ENCODE peak calls at places on chromosomes 6 and 20, in nine cellular contexts. One of them, this sample, is unnamed.

GRCh38 chr6:129593233-129593564 is 116.8 kb downstream of the ARHGAP18 start:
- DNase-seq in ovary: no peak
- DNase-seq in NT2/D1: no peak
- DNase-seq in EL: peak
- DNase-seq in stimulated activated CD8-positive, alpha-beta memory T cell treated with anti-CD3 and anti-CD28 coated beads, Interleukin-2, amount 100 ng/mL, for 1 hour: no peak
- DNase-seq in progenitor cell of endocrine pancreas: no peak
- DNase-seq in activated effector memory CD4-positive, alpha-beta T cell treated with anti-CD3 and anti-CD28 coated beads, Interleukin-2, amount 50 U/mL, for 16 hours: no peak
- DNase-seq in heart right ventricle: no peak
- DNase-seq in transverse colon: no peak
- DNase-seq in this sample: no peak

GRCh38 chr20:51335329-51335841 is 207.1 kb downstream of the NFATC2 start:
- DNase-seq in NT2/D1: no peak
- DNase-seq in heart right ventricle: no peak
- DNase-seq in stimulated activated CD8-positive, alpha-beta memory T cell treated with anti-CD3 and anti-CD28 coated beads, Interleukin-2, amount 100 ng/mL, for 1 hour: no peak
- DNase-seq in activated effector memory CD4-positive, alpha-beta T cell treated with anti-CD3 and anti-CD28 coated beads, Interleukin-2, amount 50 U/mL, for 16 hours: no peak
- DNase-seq in ovary: no peak
- DNase-seq in progenitor cell of endocrine pancreas: no peak
- DNase-seq in EL: peak
- DNase-seq in transverse colon: no peak
- DNase-seq in this sample: no peak

GRCh38 chr6:100103194-100103593 is 109.2 kb upstream of the MCHR2 start:
- DNase-seq in stimulated activated CD8-positive, alpha-beta memory T cell treated with anti-CD3 and anti-CD28 coated beads, Interleukin-2, amount 100 ng/mL, for 1 hour: no peak
- DNase-seq in transverse colon: no peak
- DNase-seq in NT2/D1: no peak
- DNase-seq in activated effector memory CD4-positive, alpha-beta T cell treated with anti-CD3 and anti-CD28 coated beads, Interleukin-2, amount 50 U/mL, for 16 hours: no peak
- DNase-seq in EL: peak
- DNase-seq in progenitor cell of endocrine pancreas: no peak
- DNase-seq in heart right ventricle: no peak
- DNase-seq in ovary: no peak
- DNase-seq in this sample: no peak

GRCh38 chr6:10759312-10759839 is 11.8 kb downstream of the TMEM14B start:
- DNase-seq in progenitor cell of endocrine pancreas: no peak
- DNase-seq in stimulated activated CD8-positive, alpha-beta memory T cell treated with anti-CD3 and anti-CD28 coated beads, Interleukin-2, amount 100 ng/mL, for 1 hour: no peak
- DNase-seq in heart right ventricle: no peak
- DNase-seq in NT2/D1: peak
- DNase-seq in EL: peak
- DNase-seq in activated effector memory CD4-positive, alpha-beta T cell treated with anti-CD3 and anti-CD28 coated beads, Interleukin-2, amount 50 U/mL, for 16 hours: no peak
- DNase-seq in ovary: no peak
- DNase-seq in transverse colon: no peak
- DNase-seq in this sample: peak

GRCh38 chr6:6712258-6712978 is 123.9 kb downstream of the LY86 start:
- DNase-seq in NT2/D1: no peak
- DNase-seq in transverse colon: peak
- DNase-seq in stimulated activated CD8-positive, alpha-beta memory T cell treated with anti-CD3 and anti-CD28 coated beads, Interleukin-2, amount 100 ng/mL, for 1 hour: no peak
- DNase-seq in heart right ventricle: no peak
- DNase-seq in EL: peak
- DNase-seq in progenitor cell of endocrine pancreas: no peak
- DNase-seq in ovary: no peak
- DNase-seq in activated effector memory CD4-positive, alpha-beta T cell treated with anti-CD3 and anti-CD28 coated beads, Interleukin-2, amount 50 U/mL, for 16 hours: no peak
- DNase-seq in this sample: peak

GRCh38 chr6:2790588-2790987 is 25.4 kb downstream of the WRNIP1 start:
- DNase-seq in ovary: no peak
- DNase-seq in heart right ventricle: no peak
- DNase-seq in EL: peak
- DNase-seq in NT2/D1: no peak
- DNase-seq in progenitor cell of endocrine pancreas: no peak
- DNase-seq in transverse colon: no peak
- DNase-seq in stimulated activated CD8-positive, alpha-beta memory T cell treated with anti-CD3 and anti-CD28 coated beads, Interleukin-2, amount 100 ng/mL, for 1 hour: no peak
- DNase-seq in activated effector memory CD4-positive, alpha-beta T cell treated with anti-CD3 and anti-CD28 coated beads, Interleukin-2, amount 50 U/mL, for 16 hours: no peak
- DNase-seq in this sample: no peak

GRCh38 chr6:121443953-121444590 is 8.6 kb downstream of the GJA1 start:
- DNase-seq in heart right ventricle: peak
- DNase-seq in transverse colon: no peak
- DNase-seq in NT2/D1: no peak
- DNase-seq in EL: peak
- DNase-seq in activated effector memory CD4-positive, alpha-beta T cell treated with anti-CD3 and anti-CD28 coated beads, Interleukin-2, amount 50 U/mL, for 16 hours: no peak
- DNase-seq in stimulated activated CD8-positive, alpha-beta memory T cell treated with anti-CD3 and anti-CD28 coated beads, Interleukin-2, amount 100 ng/mL, for 1 hour: no peak
- DNase-seq in ovary: peak
- DNase-seq in progenitor cell of endocrine pancreas: no peak
- DNase-seq in this sample: peak

GRCh38 chr6:160348209-160348551 is at the start of gene SLC22A3:
- DNase-seq in EL: no peak
- DNase-seq in transverse colon: peak
- DNase-seq in ovary: peak
- DNase-seq in NT2/D1: no peak
- DNase-seq in heart right ventricle: no peak
- DNase-seq in progenitor cell of endocrine pancreas: peak
- DNase-seq in activated effector memory CD4-positive, alpha-beta T cell treated with anti-CD3 and anti-CD28 coated beads, Interleukin-2, amount 50 U/mL, for 16 hours: no peak
- DNase-seq in stimulated activated CD8-positive, alpha-beta memory T cell treated with anti-CD3 and anti-CD28 coated beads, Interleukin-2, amount 100 ng/mL, for 1 hour: no peak
- DNase-seq in this sample: no peak

GRCh38 chr6:168013250-168013915 is 15.9 kb downstream of the KIF25 start:
- DNase-seq in stimulated activated CD8-positive, alpha-beta memory T cell treated with anti-CD3 and anti-CD28 coated beads, Interleukin-2, amount 100 ng/mL, for 1 hour: no peak
- DNase-seq in ovary: no peak
- DNase-seq in progenitor cell of endocrine pancreas: no peak
- DNase-seq in transverse colon: no peak
- DNase-seq in heart right ventricle: no peak
- DNase-seq in NT2/D1: no peak
- DNase-seq in EL: no peak
- DNase-seq in activated effector memory CD4-positive, alpha-beta T cell treated with anti-CD3 and anti-CD28 coated beads, Interleukin-2, amount 50 U/mL, for 16 hours: no peak
- DNase-seq in this sample: no peak

GRCh38 chr6:282867-283416 is 9.3 kb upstream of the DUSP22 start:
- DNase-seq in activated effector memory CD4-positive, alpha-beta T cell treated with anti-CD3 and anti-CD28 coated beads, Interleukin-2, amount 50 U/mL, for 16 hours: no peak
- DNase-seq in progenitor cell of endocrine pancreas: no peak
- DNase-seq in ovary: no peak
- DNase-seq in EL: no peak
- DNase-seq in stimulated activated CD8-positive, alpha-beta memory T cell treated with anti-CD3 and anti-CD28 coated beads, Interleukin-2, amount 100 ng/mL, for 1 hour: no peak
- DNase-seq in transverse colon: no peak
- DNase-seq in NT2/D1: no peak
- DNase-seq in heart right ventricle: no peak
- DNase-seq in this sample: no peak

GRCh38 chr6:53033764-53034163 is 31.4 kb upstream of the FBXO9 start:
- DNase-seq in EL: peak
- DNase-seq in ovary: peak
- DNase-seq in activated effector memory CD4-positive, alpha-beta T cell treated with anti-CD3 and anti-CD28 coated beads, Interleukin-2, amount 50 U/mL, for 16 hours: no peak
- DNase-seq in heart right ventricle: no peak
- DNase-seq in progenitor cell of endocrine pancreas: no peak
- DNase-seq in stimulated activated CD8-positive, alpha-beta memory T cell treated with anti-CD3 and anti-CD28 coated beads, Interleukin-2, amount 100 ng/mL, for 1 hour: no peak
- DNase-seq in NT2/D1: no peak
- DNase-seq in transverse colon: no peak
- DNase-seq in this sample: no peak

GRCh38 chr20:1885940-1886693 is 9.1 kb upstream of the SIRPA start:
- DNase-seq in ovary: no peak
- DNase-seq in stimulated activated CD8-positive, alpha-beta memory T cell treated with anti-CD3 and anti-CD28 coated beads, Interleukin-2, amount 100 ng/mL, for 1 hour: no peak
- DNase-seq in heart right ventricle: no peak
- DNase-seq in EL: no peak
- DNase-seq in transverse colon: no peak
- DNase-seq in progenitor cell of endocrine pancreas: no peak
- DNase-seq in NT2/D1: no peak
- DNase-seq in activated effector memory CD4-positive, alpha-beta T cell treated with anti-CD3 and anti-CD28 coated beads, Interleukin-2, amount 50 U/mL, for 16 hours: no peak
- DNase-seq in this sample: no peak

GRCh38 chr6:37182736-37183590 is 13.0 kb downstream of the PIM1 start:
- DNase-seq in ovary: no peak
- DNase-seq in stimulated activated CD8-positive, alpha-beta memory T cell treated with anti-CD3 and anti-CD28 coated beads, Interleukin-2, amount 100 ng/mL, for 1 hour: no peak
- DNase-seq in activated effector memory CD4-positive, alpha-beta T cell treated with anti-CD3 and anti-CD28 coated beads, Interleukin-2, amount 50 U/mL, for 16 hours: peak
- DNase-seq in NT2/D1: no peak
- DNase-seq in EL: no peak
- DNase-seq in heart right ventricle: no peak
- DNase-seq in transverse colon: peak
- DNase-seq in progenitor cell of endocrine pancreas: no peak
- DNase-seq in this sample: peak

GRCh38 chr6:156185113-156185512 is 592.1 kb upstream of the ARID1B start:
- DNase-seq in activated effector memory CD4-positive, alpha-beta T cell treated with anti-CD3 and anti-CD28 coated beads, Interleukin-2, amount 50 U/mL, for 16 hours: no peak
- DNase-seq in heart right ventricle: no peak
- DNase-seq in EL: no peak
- DNase-seq in transverse colon: no peak
- DNase-seq in ovary: no peak
- DNase-seq in stimulated activated CD8-positive, alpha-beta memory T cell treated with anti-CD3 and anti-CD28 coated beads, Interleukin-2, amount 100 ng/mL, for 1 hour: no peak
- DNase-seq in NT2/D1: no peak
- DNase-seq in progenitor cell of endocrine pancreas: no peak
- DNase-seq in this sample: no peak

GRCh38 chr6:29909995-29910394 is 32.3 kb upstream of the HLA-A start:
- DNase-seq in ovary: no peak
- DNase-seq in EL: no peak
- DNase-seq in progenitor cell of endocrine pancreas: no peak
- DNase-seq in activated effector memory CD4-positive, alpha-beta T cell treated with anti-CD3 and anti-CD28 coated beads, Interleukin-2, amount 50 U/mL, for 16 hours: no peak
- DNase-seq in transverse colon: no peak
- DNase-seq in stimulated activated CD8-positive, alpha-beta memory T cell treated with anti-CD3 and anti-CD28 coated beads, Interleukin-2, amount 100 ng/mL, for 1 hour: no peak
- DNase-seq in NT2/D1: no peak
- DNase-seq in heart right ventricle: no peak
- DNase-seq in this sample: no peak

GRCh38 chr6:135274561-135275293 is 93.6 kb downstream of the MYB start:
- DNase-seq in EL: peak
- DNase-seq in progenitor cell of endocrine pancreas: no peak
- DNase-seq in NT2/D1: no peak
- DNase-seq in ovary: no peak
- DNase-seq in heart right ventricle: no peak
- DNase-seq in transverse colon: no peak
- DNase-seq in stimulated activated CD8-positive, alpha-beta memory T cell treated with anti-CD3 and anti-CD28 coated beads, Interleukin-2, amount 100 ng/mL, for 1 hour: no peak
- DNase-seq in activated effector memory CD4-positive, alpha-beta T cell treated with anti-CD3 and anti-CD28 coated beads, Interleukin-2, amount 50 U/mL, for 16 hours: no peak
- DNase-seq in this sample: no peak